ENCODE peak calls at places on chromosomes 13 and 19, in seven cellular contexts. V is AG20443; H is iPS-NIHi11; X is activated effector memory CD4-positive, alpha-beta T cell treated with Interleukin-2 at 50 U/mL for 16 hours; T is iris pigment epithelial cell; N is cortex of kidney; J is cardiac fibroblast. Q is an unnamed sample.

GRCh38 chr13:74040200-74040599 is 94.0 kb downstream of the KLF12 start:
- DNase-seq in V (peak; percentile 41), H (peak; percentile 82), X (no peak), T (peak; percentile 31), N (no peak), J (peak; percentile 32), Q (no peak)

GRCh38 chr13:26699197-26699490 is 61.4 kb downstream of the GPR12 start:
- DNase-seq in V (no peak), H (no peak), X (no peak), T (no peak), N (no peak), J (no peak), Q (no peak)

GRCh38 chr13:85108356-85108755 is 690.9 kb downstream of the SLITRK6 start:
- DNase-seq in V (no peak), H (no peak), X (no peak), T (no peak), N (no peak), J (no peak), Q (no peak)

GRCh38 chr13:30520571-30520970 is 54.8 kb upstream of the HMGB1 start:
- DNase-seq in V (peak; percentile 76), H (no peak), X (no peak), T (peak; percentile 65), N (no peak), J (peak; percentile 85), Q (no peak)

GRCh38 chr19:17026041-17026658 is 460 bp downstream of the CPAMD8 start:
- DNase-seq in V (no peak), H (peak; percentile 61), X (peak; percentile 6), T (no peak), N (no peak), J (no peak), Q (no peak)

GRCh38 chr13:40477623-40478608 is 188.5 kb downstream of the FOXO1 start:
- DNase-seq in V (no peak), H (no peak), X (no peak), T (peak; percentile 33), N (no peak), J (peak; percentile 42), Q (no peak)

GRCh38 chr19:16878181-16878965 is 10.4 kb upstream of the F2RL3 start:
- DNase-seq in V (no peak), H (no peak), X (no peak), T (no peak), N (no peak), J (no peak), Q (no peak)

GRCh38 chr13:51000576-51001260 is 91.1 kb downstream of the RNASEH2B start:
- DNase-seq in V (peak; percentile 84), H (no peak), X (no peak), T (peak; percentile 14), N (no peak), J (peak; percentile 65), Q (no peak)

GRCh38 chr13:102399791-102400618 is 1.8 kb downstream of the FGF14 start:
- DNase-seq in V (peak; percentile 26), H (peak; percentile 37), X (no peak), T (no peak), N (peak; percentile 7), J (no peak), Q (no peak)

GRCh38 chr13:112693831-112694497 is 4.1 kb downstream of the ATP11A start:
- DNase-seq in V (peak; percentile 82), H (no peak), X (no peak), T (peak; percentile 89), N (no peak), J (peak; percentile 79), Q (no peak)

GRCh38 chr19:3243851-3244700 is 19.6 kb downstream of the CELF5 start:
- DNase-seq in V (peak; percentile 52), H (peak; percentile 71), X (peak; percentile 10), T (peak; percentile 44), N (no peak), J (peak; percentile 65), Q (no peak)

GRCh38 chr19:36207605-36208252 is 6.7 kb downstream of the ZNF565 start:
- DNase-seq in V (no peak), H (no peak), X (no peak), T (no peak), N (no peak), J (no peak), Q (no peak)

GRCh38 chr19:54218259-54218658 is 4.5 kb downstream of the LILRB3 start:
- DNase-seq in V (peak; percentile 2), H (no peak), X (no peak), T (no peak), N (no peak), J (no peak), Q (no peak)